ENCODE peak calls at places on chromosome 15, in nine cellular contexts. One of them, this sample, is unnamed.

GRCh38 chr15:70775160-70775559 is 11.8 kb upstream of the UACA start:
- DNase-seq in tibial artery: no peak
- DNase-seq in effector CD4-positive, alpha-beta T cell: no peak
- DNase-seq in dorsolateral prefrontal cortex: no peak
- DNase-seq in ecto neural progenitor cell: no peak
- DNase-seq in kidney: no peak
- DNase-seq in ELR: peak; percentile 95
- DNase-seq in M059J: peak; percentile 92
- DNase-seq in AML-193: no peak
- DNase-seq in this sample: no peak

GRCh38 chr15:38577405-38577987 is 12.9 kb upstream of the RASGRP1 start:
- DNase-seq in AML-193: no peak
- DNase-seq in kidney: no peak
- DNase-seq in dorsolateral prefrontal cortex: no peak
- DNase-seq in effector CD4-positive, alpha-beta T cell: no peak
- DNase-seq in ecto neural progenitor cell: no peak
- DNase-seq in M059J: no peak
- DNase-seq in ELR: no peak
- DNase-seq in tibial artery: no peak
- DNase-seq in this sample: no peak

GRCh38 chr15:90020041-90020735 is 19.1 kb downstream of the ZNF710 start:
- DNase-seq in ELR: no peak
- DNase-seq in AML-193: no peak
- DNase-seq in effector CD4-positive, alpha-beta T cell: no peak
- DNase-seq in ecto neural progenitor cell: no peak
- DNase-seq in M059J: no peak
- DNase-seq in tibial artery: peak; percentile 69
- DNase-seq in dorsolateral prefrontal cortex: no peak
- DNase-seq in kidney: no peak
- DNase-seq in this sample: no peak

GRCh38 chr15:70120954-70121655 is 23.4 kb upstream of the TLE3 start:
- DNase-seq in dorsolateral prefrontal cortex: no peak
- DNase-seq in ecto neural progenitor cell: no peak
- DNase-seq in M059J: no peak
- DNase-seq in AML-193: no peak
- DNase-seq in tibial artery: no peak
- DNase-seq in effector CD4-positive, alpha-beta T cell: no peak
- DNase-seq in ELR: no peak
- DNase-seq in kidney: no peak
- DNase-seq in this sample: no peak

GRCh38 chr15:83404143-83404542 is 43.0 kb upstream of the SH3GL3 start:
- DNase-seq in ecto neural progenitor cell: no peak
- DNase-seq in dorsolateral prefrontal cortex: no peak
- DNase-seq in tibial artery: no peak
- DNase-seq in ELR: no peak
- DNase-seq in M059J: peak; percentile 2
- DNase-seq in AML-193: no peak
- DNase-seq in kidney: no peak
- DNase-seq in effector CD4-positive, alpha-beta T cell: no peak
- DNase-seq in this sample: no peak

GRCh38 chr15:45910671-45911070 is 275.8 kb downstream of the SQOR start:
- DNase-seq in dorsolateral prefrontal cortex: no peak
- DNase-seq in ELR: no peak
- DNase-seq in effector CD4-positive, alpha-beta T cell: no peak
- DNase-seq in AML-193: no peak
- DNase-seq in tibial artery: no peak
- DNase-seq in M059J: peak; percentile 69
- DNase-seq in ecto neural progenitor cell: no peak
- DNase-seq in kidney: no peak
- DNase-seq in this sample: no peak

GRCh38 chr15:88610756-88611231 is 10.3 kb upstream of the AEN start:
- DNase-seq in tibial artery: no peak
- DNase-seq in effector CD4-positive, alpha-beta T cell: no peak
- DNase-seq in dorsolateral prefrontal cortex: no peak
- DNase-seq in ecto neural progenitor cell: no peak
- DNase-seq in M059J: peak; percentile 47
- DNase-seq in kidney: no peak
- DNase-seq in ELR: peak; percentile 74
- DNase-seq in AML-193: peak; percentile 38
- DNase-seq in this sample: no peak

GRCh38 chr15:73367624-73368300 is 996 bp downstream of the HCN4 start:
- DNase-seq in AML-193: no peak
- DNase-seq in effector CD4-positive, alpha-beta T cell: no peak
- DNase-seq in kidney: no peak
- DNase-seq in dorsolateral prefrontal cortex: no peak
- DNase-seq in ecto neural progenitor cell: peak; percentile 63
- DNase-seq in M059J: no peak
- DNase-seq in ELR: no peak
- DNase-seq in tibial artery: no peak
- DNase-seq in this sample: no peak

GRCh38 chr15:51312132-51312531 is 26.3 kb downstream of the CYP19A1 start:
- DNase-seq in dorsolateral prefrontal cortex: no peak
- DNase-seq in kidney: no peak
- DNase-seq in AML-193: peak; percentile 6
- DNase-seq in tibial artery: no peak
- DNase-seq in effector CD4-positive, alpha-beta T cell: no peak
- DNase-seq in ecto neural progenitor cell: no peak
- DNase-seq in M059J: no peak
- DNase-seq in ELR: no peak
- DNase-seq in this sample: no peak